ENCODE peak calls at places on chromosomes 11 and 22, in four cellular contexts. E, V, A and Q are unnamed samples.

GRCh38 chr22:23058481-23059336 is 11.6 kb upstream of the GNAZ start:
- DNase-seq in E (no peak), V (no peak), A (no peak), Q (no peak)

GRCh38 chr22:30922151-30922611 is 46.4 kb downstream of the MORC2 start:
- DNase-seq in E (no peak), V (peak), A (peak), Q (peak)

GRCh38 chr11:35483131-35483800 is 42.1 kb downstream of the PAMR1 start:
- DNase-seq in E (no peak), V (no peak), A (peak), Q (no peak)

GRCh38 chr22:44182591-44183588 is 2.2 kb downstream of the PARVG start:
- DNase-seq in E (no peak), V (no peak), A (no peak), Q (no peak)

GRCh38 chr11:131246589-131247164 is 123.7 kb upstream of the NTM start:
- DNase-seq in E (no peak), V (peak), A (no peak), Q (no peak)

GRCh38 chr11:119015054-119015611 is 3.0 kb downstream of the RPS25 start:
- DNase-seq in E (no peak), V (no peak), A (no peak), Q (no peak)

GRCh38 chr11:113001709-113002108 is 40.5 kb downstream of the NCAM1 start:
- DNase-seq in E (no peak), V (no peak), A (no peak), Q (no peak)

GRCh38 chr22:31754813-31755212 is 994 bp downstream of the DEPDC5 start:
- DNase-seq in E (no peak), V (no peak), A (no peak), Q (no peak)

GRCh38 chr11:45918331-45918941 is 759 bp upstream of the PEX16 start:
- DNase-seq in E (peak), V (peak), A (peak), Q (no peak)

GRCh38 chr11:76248210-76248609 is 41.9 kb upstream of the WNT11 start:
- DNase-seq in E (no peak), V (peak), A (no peak), Q (no peak)

GRCh38 chr11:85946221-85946620 is 91.0 kb downstream of the CCDC83 start:
- DNase-seq in E (no peak), V (peak), A (peak), Q (no peak)

GRCh38 chr11:85949798-85950197 is 94.6 kb downstream of the CCDC83 start:
- DNase-seq in E (no peak), V (peak), A (no peak), Q (no peak)

GRCh38 chr11:85945296-85945695 is 90.1 kb downstream of the CCDC83 start:
- DNase-seq in E (no peak), V (no peak), A (no peak), Q (no peak)

GRCh38 chr11:85948884-85949283 is 93.7 kb downstream of the CCDC83 start:
- DNase-seq in E (no peak), V (peak), A (peak), Q (no peak)

DNA sequence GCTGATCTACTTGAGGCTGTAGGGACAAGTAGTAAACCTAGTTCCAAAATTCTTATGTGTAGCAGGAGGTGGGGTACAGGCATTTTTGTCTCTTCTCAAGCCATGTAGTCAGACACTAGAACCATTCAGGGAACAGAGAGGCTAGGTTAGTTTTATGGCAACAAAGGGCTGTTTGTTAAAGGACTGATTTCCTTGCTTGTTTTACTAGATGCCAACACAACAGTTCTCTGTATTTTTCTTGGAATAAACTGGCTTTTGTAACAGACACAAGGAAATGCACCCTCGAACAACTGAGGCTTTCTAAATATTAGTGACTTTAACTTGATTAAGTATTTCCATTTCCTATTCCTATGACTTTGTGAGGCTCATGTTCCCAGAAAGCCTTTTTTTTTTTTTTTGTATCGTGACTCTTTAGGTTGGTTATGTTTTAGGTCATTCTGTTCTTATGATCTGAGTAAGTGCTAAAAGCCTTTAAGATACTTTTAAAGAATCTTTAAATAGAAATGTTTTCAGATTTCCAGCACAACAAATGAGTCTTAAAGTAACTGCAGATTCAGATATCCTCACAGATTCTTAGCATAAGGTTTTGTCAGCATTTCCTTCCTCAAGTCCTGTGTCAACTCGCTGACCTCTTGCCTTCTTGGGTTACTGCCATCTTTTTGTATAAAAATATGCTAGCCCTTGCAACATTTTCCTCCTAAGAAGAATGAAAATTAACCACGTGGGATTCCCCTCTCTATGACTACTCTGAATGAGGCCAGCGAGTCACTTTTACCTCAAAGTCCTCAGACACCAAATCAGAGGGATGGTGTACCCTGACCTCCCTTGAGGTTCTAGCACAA is 92.5 kb downstream of the CCDC83 start:
- DNase-seq in E (peak), V (peak), A (peak), Q (no peak)
- H3K9ac ChIP-seq in E (no peak), V (no peak), A (no peak), Q (no peak)

GRCh38 chr11:66267039-66267378 is 1.4 kb upstream of the RAB1B start:
- DNase-seq in E (no peak), V (no peak), A (no peak), Q (no peak)
- H3K9ac ChIP-seq in E (peak), V (peak), A (peak), Q (peak)

GRCh38 chr11:62880231-62880802 is 379 bp upstream of the SLC3A2 start:
- DNase-seq in E (no peak), V (peak), A (peak), Q (no peak)
- H3K9ac ChIP-seq in E (peak), V (peak), A (peak), Q (peak)

GRCh38 chr22:38756631-38757463 is 1.0 kb upstream of the SUN2 start:
- DNase-seq in E (no peak), V (no peak), A (peak), Q (no peak)
- H3K9ac ChIP-seq in E (peak), V (peak), A (no peak), Q (peak)

GRCh38 chr22:17944205-17944725 is 80.1 kb downstream of the MICAL3 start:
- DNase-seq in E (no peak), V (no peak), A (no peak), Q (no peak)

GRCh38 chr22:17948101-17948500 is 76.3 kb downstream of the MICAL3 start:
- DNase-seq in E (no peak), V (no peak), A (no peak), Q (no peak)

GRCh38 chr22:17945156-17945850 is 79.1 kb downstream of the MICAL3 start:
- DNase-seq in E (no peak), V (no peak), A (no peak), Q (no peak)

GRCh38 chr22:17946691-17947367 is 77.5 kb downstream of the MICAL3 start:
- DNase-seq in E (no peak), V (peak), A (no peak), Q (no peak)

GRCh38 chr22:17945851-17946690 is 78.3 kb downstream of the MICAL3 start:
- DNase-seq in E (peak), V (peak), A (no peak), Q (no peak)
- H3K9ac ChIP-seq in E (no peak), V (peak), A (no peak), Q (peak)

GRCh38 chr11:85945788-85946187 is 90.6 kb downstream of the CCDC83 start:
- DNase-seq in E (no peak), V (peak), A (no peak), Q (no peak)
- H3K9ac ChIP-seq in E (no peak), V (no peak), A (no peak), Q (no peak)